ENCODE peak calls at places on chromosomes 4 and X, in nine cellular contexts. X is activated CD8-positive, alpha-beta memory T cell treated with anti-CD3 and anti-CD28 coated beads for 24 hours; A is NCI-H82; V is activated CD4-positive, alpha-beta T cell treated with anti-CD3 and anti-CD28 coated beads for 24 hours; Z is esophagus muscularis mucosa; T is GM10248; J is CD4-positive, alpha-beta T cell; H is thyroid gland; Y is nucleus accumbens. O is an unnamed sample.

GRCh38 chr4:16969696-16970135 is 71.3 kb upstream of the LDB2 start:
- DNase-seq in H (peak; percentile 5), J (no peak), Z (peak; percentile 94), Y (no peak), T (no peak), A (no peak), X (no peak), V (no peak), O (no peak)

GRCh38 chr4:105060628-105061027 is 86.0 kb upstream of the TET2 start:
- DNase-seq in Y (no peak), Z (no peak), X (no peak), H (no peak), V (no peak), J (no peak), T (peak; percentile 66), A (no peak), O (no peak)

GRCh38 chrX:52261463-52262194 is 76.9 kb downstream of the MAGED4 start:
- DNase-seq in H (peak; percentile 92), A (peak; percentile 90), X (peak; percentile 98), T (peak; percentile 87), J (peak; percentile 85), Z (peak; percentile 95), V (peak; percentile 90), Y (peak; percentile 83), O (peak; percentile 64)

GRCh38 chr4:10005632-10006031 is 15.7 kb downstream of the SLC2A9 start:
- DNase-seq in A (no peak), Y (no peak), V (no peak), J (no peak), T (no peak), Z (no peak), X (no peak), H (no peak), O (no peak)

GRCh38 chr4:3451956-3452355 is 10.2 kb downstream of the HGFAC start:
- DNase-seq in J (no peak), T (no peak), V (no peak), Z (no peak), X (no peak), Y (no peak), H (no peak), A (no peak), O (no peak)

GRCh38 chr4:134510544-134510943 is 309.0 kb upstream of the PABPC4L start:
- DNase-seq in A (no peak), J (no peak), Z (no peak), V (no peak), X (no peak), H (no peak), T (no peak), Y (no peak), O (no peak)

GRCh38 chr4:75089206-75089605 is 156.3 kb downstream of the PARM1 start:
- DNase-seq in A (no peak), Z (no peak), T (no peak), Y (no peak), V (no peak), X (no peak), H (no peak), J (no peak), O (no peak)

GRCh38 chr4:20512053-20512810 is 188.0 kb upstream of the PACRGL start:
- DNase-seq in V (no peak), H (no peak), A (no peak), T (no peak), Y (no peak), X (no peak), Z (no peak), J (no peak), O (no peak)